ENCODE peak calls at places on chromosomes 2 and 18, in seven cellular contexts. One of them, this sample, is unnamed.
A peak's percentile ranks its signal among the peaks of the same experiment; 100 is the strongest.

GRCh38 chr2:69785358-69785757 is 43.4 kb downstream of the ANXA4 start:
- DNase-seq in stomach: no peak
- DNase-seq in Peyer's patch: no peak
- DNase-seq in IMR-90: no peak
- DNase-seq in ovary: no peak
- DNase-seq in hepatocyte: no peak
- DNase-seq in AG04450: no peak
- DNase-seq in this sample: no peak

GRCh38 chr2:101464841-101465240 is 10.1 kb downstream of the RFX8 start:
- DNase-seq in IMR-90: peak; percentile 66
- DNase-seq in hepatocyte: no peak
- DNase-seq in stomach: no peak
- DNase-seq in Peyer's patch: no peak
- DNase-seq in AG04450: no peak
- DNase-seq in ovary: no peak
- DNase-seq in this sample: no peak

GRCh38 chr2:171159326-171160118 is 1.2 kb downstream of the TLK1 start:
- DNase-seq in Peyer's patch: peak; percentile 65
- DNase-seq in hepatocyte: peak; percentile 67
- DNase-seq in ovary: peak; percentile 73
- DNase-seq in stomach: peak; percentile 33
- DNase-seq in AG04450: peak; percentile 29
- DNase-seq in IMR-90: peak; percentile 80
- DNase-seq in this sample: no peak

GRCh38 chr2:118936286-118936685 is 5.7 kb upstream of the MARCO start:
- DNase-seq in stomach: no peak
- DNase-seq in ovary: no peak
- DNase-seq in AG04450: no peak
- DNase-seq in IMR-90: no peak
- DNase-seq in Peyer's patch: no peak
- DNase-seq in hepatocyte: no peak
- DNase-seq in this sample: no peak

GRCh38 chr2:231017250-231017636 is 20.1 kb upstream of the C2orf72 start:
- DNase-seq in hepatocyte: no peak
- DNase-seq in ovary: no peak
- DNase-seq in AG04450: no peak
- DNase-seq in stomach: no peak
- DNase-seq in Peyer's patch: no peak
- DNase-seq in IMR-90: no peak
- DNase-seq in this sample: no peak

GRCh38 chr2:199940373-199940772 is 14.9 kb downstream of the TYW5 start:
- DNase-seq in AG04450: no peak
- DNase-seq in Peyer's patch: no peak
- DNase-seq in hepatocyte: no peak
- DNase-seq in IMR-90: peak; percentile 38
- DNase-seq in stomach: no peak
- DNase-seq in ovary: no peak
- DNase-seq in this sample: no peak

GRCh38 chr2:235940330-235940729 is 227.9 kb downstream of the GBX2 start:
- DNase-seq in AG04450: peak; percentile 84
- DNase-seq in IMR-90: peak; percentile 97
- DNase-seq in hepatocyte: peak; percentile 66
- DNase-seq in stomach: no peak
- DNase-seq in ovary: peak; percentile 49
- DNase-seq in Peyer's patch: no peak
- DNase-seq in this sample: no peak

GRCh38 chr2:209473930-209474419 is 50.1 kb downstream of the MAP2 start:
- DNase-seq in stomach: no peak
- DNase-seq in ovary: no peak
- DNase-seq in hepatocyte: peak; percentile 33
- DNase-seq in AG04450: peak; percentile 70
- DNase-seq in IMR-90: peak; percentile 88
- DNase-seq in Peyer's patch: no peak
- DNase-seq in this sample: no peak

GRCh38 chr2:84493494-84493893 is 22.8 kb upstream of the DNAH6 start:
- DNase-seq in stomach: no peak
- DNase-seq in AG04450: peak; percentile 79
- DNase-seq in ovary: no peak
- DNase-seq in IMR-90: peak; percentile 95
- DNase-seq in Peyer's patch: no peak
- DNase-seq in hepatocyte: peak; percentile 13
- DNase-seq in this sample: no peak

GRCh38 chr2:119431155-119431975 is at the start of gene TMEM37:
- DNase-seq in IMR-90: peak; percentile 15
- DNase-seq in hepatocyte: peak; percentile 95
- DNase-seq in stomach: peak; percentile 86
- DNase-seq in ovary: peak; percentile 91
- DNase-seq in AG04450: no peak
- DNase-seq in Peyer's patch: peak; percentile 90
- DNase-seq in this sample: peak; percentile 50

GRCh38 chr2:70785137-70785911 is 5.1 kb downstream of the FIGLA start:
- DNase-seq in IMR-90: no peak
- DNase-seq in AG04450: no peak
- DNase-seq in Peyer's patch: no peak
- DNase-seq in hepatocyte: peak; percentile 52
- DNase-seq in stomach: no peak
- DNase-seq in ovary: no peak
- DNase-seq in this sample: no peak

DNA sequence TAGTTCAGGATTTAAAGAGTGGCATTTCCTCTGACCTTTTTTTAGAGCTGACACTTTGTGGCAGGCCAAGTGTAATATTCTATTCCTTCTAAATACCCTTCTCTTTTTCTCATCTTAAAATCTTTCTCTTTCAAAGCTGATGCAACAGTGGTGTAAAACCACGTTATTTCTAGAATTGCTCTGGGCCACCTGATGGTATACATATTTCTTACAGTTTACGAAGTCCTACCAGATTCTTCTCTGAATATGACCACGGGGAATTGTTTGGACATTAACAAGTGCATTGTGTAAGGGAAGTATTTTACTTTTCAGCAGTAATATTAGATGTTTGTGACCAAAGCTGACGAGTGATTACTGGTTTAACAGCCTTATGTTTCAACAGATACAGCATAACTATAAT is 109.9 kb downstream of the PTPRM start:
- DNase-seq in ovary: no peak
- DNase-seq in IMR-90: no peak
- DNase-seq in stomach: no peak
- DNase-seq in Peyer's patch: no peak
- DNase-seq in AG04450: no peak
- DNase-seq in hepatocyte: no peak
- DNase-seq in this sample: no peak
- H3K4me3 ChIP-seq in ovary: no peak overlapping the region
- H3K4me3 ChIP-seq in IMR-90: no peak overlapping the region
- H3K4me3 ChIP-seq in stomach: no peak overlapping the region
- H3K4me3 ChIP-seq in Peyer's patch: no peak overlapping the region
- H3K4me3 ChIP-seq in AG04450: no peak overlapping the region
- H3K4me3 ChIP-seq in hepatocyte: no peak overlapping the region
- H3K4me3 ChIP-seq in this sample: no peak overlapping the region

DNA sequence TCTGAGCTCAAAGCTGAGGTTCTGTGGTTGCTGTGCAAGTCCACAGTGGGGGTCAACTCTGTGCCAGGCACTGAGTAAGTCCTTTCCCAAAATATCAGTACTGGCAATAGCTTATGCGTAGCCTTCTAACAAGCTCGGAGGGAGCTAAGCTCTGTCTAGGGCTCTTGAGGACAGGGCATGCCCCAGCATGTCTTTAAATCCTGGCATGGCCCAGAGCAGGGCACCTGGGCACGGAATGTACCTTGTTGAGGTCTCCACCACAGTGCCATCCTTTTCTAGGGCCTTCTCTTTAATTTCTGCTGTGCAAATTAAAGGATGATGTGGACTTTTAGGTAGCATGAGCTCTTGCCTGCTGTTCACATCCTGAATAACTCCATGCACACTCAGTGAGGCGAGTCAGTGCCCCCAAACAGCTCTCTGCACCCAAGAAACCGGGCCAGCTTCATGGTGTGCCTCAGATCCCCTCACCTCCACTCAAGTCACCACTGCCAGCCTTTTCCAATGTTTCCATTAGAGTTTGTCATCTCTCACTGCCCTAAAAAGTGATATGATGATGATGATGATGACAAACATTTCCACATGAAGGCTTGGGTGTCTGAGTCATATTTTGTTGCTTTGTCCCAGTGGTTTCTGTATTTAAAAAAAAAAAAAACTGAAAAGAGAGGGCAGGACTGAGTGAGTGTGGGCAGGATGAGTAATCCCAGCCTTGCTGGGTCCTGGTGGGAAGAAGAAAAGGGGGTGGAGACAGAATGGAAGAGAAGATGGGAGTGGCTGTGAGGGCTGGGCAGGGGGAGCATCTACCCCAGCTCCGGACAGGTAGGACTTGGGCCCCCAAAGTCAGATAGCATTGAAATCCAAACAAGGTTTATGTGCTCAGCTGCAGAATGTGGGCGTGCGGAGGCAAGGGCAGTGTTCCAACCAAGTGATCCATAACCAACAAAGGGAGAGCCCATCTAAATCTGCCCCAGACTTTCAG is 78.9 kb downstream of the ZBTB7C start:
- DNase-seq in Peyer's patch: no peak
- DNase-seq in stomach: no peak
- DNase-seq in IMR-90: peak; percentile 69
- DNase-seq in hepatocyte: peak; percentile 35
- DNase-seq in AG04450: no peak
- DNase-seq in ovary: no peak
- DNase-seq in this sample: no peak
- H3K27ac ChIP-seq in Peyer's patch: no peak overlapping the region
- H3K27ac ChIP-seq in stomach: no peak overlapping the region
- H3K27ac ChIP-seq in IMR-90: no peak overlapping the region
- H3K27ac ChIP-seq in hepatocyte: no peak overlapping the region
- H3K27ac ChIP-seq in AG04450: no peak overlapping the region
- H3K27ac ChIP-seq in ovary: no peak overlapping the region
- H3K27ac ChIP-seq in this sample: no peak overlapping the region

GRCh38 chr2:237593036-237593435 is 2.5 kb upstream of the RAB17 start:
- DNase-seq in ovary: no peak
- DNase-seq in AG04450: no peak
- DNase-seq in hepatocyte: no peak
- DNase-seq in Peyer's patch: peak; percentile 36
- DNase-seq in IMR-90: no peak
- DNase-seq in stomach: no peak
- DNase-seq in this sample: no peak

GRCh38 chr2:237591379-237591881 is 896 bp upstream of the RAB17 start:
- DNase-seq in IMR-90: no peak
- DNase-seq in stomach: no peak
- DNase-seq in Peyer's patch: no peak
- DNase-seq in AG04450: no peak
- DNase-seq in ovary: no peak
- DNase-seq in hepatocyte: no peak
- DNase-seq in this sample: no peak

GRCh38 chr2:237590272-237591020 is at the start of gene RAB17:
- DNase-seq in Peyer's patch: peak; percentile 88
- DNase-seq in AG04450: no peak
- DNase-seq in IMR-90: peak; percentile 39
- DNase-seq in ovary: no peak
- DNase-seq in hepatocyte: peak; percentile 85
- DNase-seq in stomach: peak; percentile 90
- DNase-seq in this sample: no peak

GRCh38 chr2:237592425-237592980 is 2.0 kb upstream of the RAB17 start:
- DNase-seq in ovary: no peak
- DNase-seq in stomach: no peak
- DNase-seq in AG04450: no peak
- DNase-seq in hepatocyte: no peak
- DNase-seq in IMR-90: no peak
- DNase-seq in Peyer's patch: no peak
- DNase-seq in this sample: no peak

GRCh38 chr2:237591021-237591370 is 462 bp upstream of the RAB17 start:
- DNase-seq in hepatocyte: peak; percentile 78
- DNase-seq in ovary: peak; percentile 55
- DNase-seq in stomach: peak; percentile 80
- DNase-seq in Peyer's patch: peak; percentile 85
- DNase-seq in IMR-90: no peak
- DNase-seq in AG04450: no peak
- DNase-seq in this sample: no peak
- H3K4me3 ChIP-seq in hepatocyte: no peak overlapping the region
- H3K4me3 ChIP-seq in ovary: no peak overlapping the region
- H3K4me3 ChIP-seq in stomach: peak overlapping the region; percentile 42
- H3K4me3 ChIP-seq in Peyer's patch: peak overlapping the region; percentile 48
- H3K4me3 ChIP-seq in IMR-90: no peak overlapping the region
- H3K4me3 ChIP-seq in AG04450: no peak overlapping the region
- H3K4me3 ChIP-seq in this sample: peak overlapping the region; percentile 39

DNA sequence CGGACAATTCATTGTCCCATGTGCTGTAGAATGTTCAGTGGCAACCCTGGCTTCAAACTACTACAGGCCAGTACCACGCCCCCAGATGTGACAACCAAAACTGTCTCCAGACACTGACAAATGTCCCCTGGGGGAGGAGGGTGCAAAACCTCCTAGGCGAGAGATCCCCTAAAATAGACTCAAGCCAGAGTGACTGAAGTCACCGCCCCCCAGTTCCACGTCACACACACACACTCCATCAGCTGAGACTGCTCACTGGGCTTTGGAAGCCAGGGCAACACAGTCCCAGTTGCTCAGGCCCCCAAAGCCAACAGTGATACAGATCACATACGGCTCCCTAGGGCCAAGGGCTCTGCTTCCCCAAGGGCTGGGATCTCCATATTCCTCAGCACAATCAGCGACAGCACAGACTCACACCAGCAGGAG is 19.1 kb downstream of the HDAC4 start:
- DNase-seq in ovary: no peak
- DNase-seq in AG04450: no peak
- DNase-seq in IMR-90: no peak
- DNase-seq in stomach: no peak
- DNase-seq in hepatocyte: no peak
- DNase-seq in Peyer's patch: peak; percentile 29
- DNase-seq in this sample: no peak
- H3K27ac ChIP-seq in ovary: no peak overlapping the region
- H3K27ac ChIP-seq in AG04450: no peak overlapping the region
- H3K27ac ChIP-seq in IMR-90: no peak overlapping the region
- H3K27ac ChIP-seq in stomach: no peak overlapping the region
- H3K27ac ChIP-seq in hepatocyte: no peak overlapping the region
- H3K27ac ChIP-seq in Peyer's patch: no peak overlapping the region
- H3K27ac ChIP-seq in this sample: no peak overlapping the region

GRCh38 chr2:121334581-121335293 is 49.7 kb upstream of the TFCP2L1 start:
- DNase-seq in Peyer's patch: no peak
- DNase-seq in stomach: no peak
- DNase-seq in AG04450: no peak
- DNase-seq in IMR-90: no peak
- DNase-seq in hepatocyte: peak; percentile 44
- DNase-seq in ovary: no peak
- DNase-seq in this sample: no peak
- H3K4me3 ChIP-seq in Peyer's patch: no peak overlapping the region
- H3K4me3 ChIP-seq in stomach: no peak overlapping the region
- H3K4me3 ChIP-seq in AG04450: no peak overlapping the region
- H3K4me3 ChIP-seq in IMR-90: no peak overlapping the region
- H3K4me3 ChIP-seq in hepatocyte: no peak overlapping the region
- H3K4me3 ChIP-seq in ovary: no peak overlapping the region
- H3K4me3 ChIP-seq in this sample: no peak overlapping the region

DNA sequence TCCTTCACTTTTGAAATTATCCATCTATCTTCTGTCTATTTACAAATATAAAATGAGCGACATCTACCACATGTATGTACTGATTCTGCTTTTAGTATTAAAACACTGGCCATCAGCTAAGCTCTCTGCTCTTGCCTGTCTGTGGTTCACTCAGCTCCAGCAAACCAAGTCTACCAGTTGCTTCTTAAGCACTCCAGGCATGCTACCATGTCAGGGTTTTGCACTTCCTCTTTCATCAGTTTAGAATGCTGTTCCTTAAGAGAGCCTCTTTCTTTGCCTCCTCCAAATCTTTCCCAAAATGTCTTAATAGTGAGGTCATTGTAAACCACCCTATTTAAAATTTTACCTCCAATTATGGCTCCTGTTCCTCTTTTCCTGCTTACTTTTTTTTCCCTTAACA is 59.5 kb downstream of the SCN3A start:
- DNase-seq in hepatocyte: peak; percentile 4
- DNase-seq in stomach: no peak
- DNase-seq in ovary: no peak
- DNase-seq in Peyer's patch: no peak
- DNase-seq in IMR-90: no peak
- DNase-seq in AG04450: no peak
- DNase-seq in this sample: no peak
- H3K27ac ChIP-seq in hepatocyte: no peak overlapping the region
- H3K27ac ChIP-seq in stomach: no peak overlapping the region
- H3K27ac ChIP-seq in ovary: no peak overlapping the region
- H3K27ac ChIP-seq in Peyer's patch: no peak overlapping the region
- H3K27ac ChIP-seq in IMR-90: no peak overlapping the region
- H3K27ac ChIP-seq in AG04450: no peak overlapping the region
- H3K27ac ChIP-seq in this sample: no peak overlapping the region

This sample was measured in iPS DF 6.9.